ENCODE peak calls at places on chromosomes 5 and 9, in nine cellular contexts. I, N, R, M, Y, S, V, X and Q are unnamed samples.

GRCh38 chr5:61283480-61283879 is 48.6 kb upstream of the ZSWIM6 start:
- DNase-seq in R (no peak), M (no peak), Y (no peak), X (no peak), V (no peak), N (no peak), S (no peak), I (no peak), Q (no peak)

GRCh38 chr5:113084402-113085083 is 107.9 kb downstream of the DCP2 start:
- DNase-seq in R (no peak), Y (no peak), N (no peak), S (no peak), I (no peak), X (no peak), M (no peak), V (no peak), Q (no peak)

GRCh38 chr5:74641014-74641777 is 668 bp upstream of the ENC1 start:
- DNase-seq in I (peak; percentile 78), S (peak; percentile 19), M (no peak), V (peak; percentile 61), R (peak; percentile 96), X (peak; percentile 86), N (peak; percentile 14), Y (peak; percentile 82), Q (no peak)

GRCh38 chr5:147450596-147450995 is 59.3 kb downstream of the DPYSL3 start:
- DNase-seq in Y (no peak), N (no peak), X (peak; percentile 39), S (no peak), V (no peak), I (no peak), R (no peak), M (no peak), Q (no peak)

GRCh38 chr5:11904270-11904906 is at the start of gene CTNND2:
- DNase-seq in N (no peak), V (peak; percentile 76), S (no peak), X (peak; percentile 92), M (no peak), R (no peak), Y (no peak), I (no peak), Q (no peak)

GRCh38 chr9:34381323-34381722 is 4.6 kb upstream of the MYORG start:
- DNase-seq in S (peak; percentile 26), V (no peak), X (peak; percentile 61), R (peak; percentile 78), I (no peak), M (peak; percentile 52), N (no peak), Y (no peak), Q (no peak)

GRCh38 chr9:28583832-28584231 is 1010.6 kb upstream of the C9orf72 start:
- DNase-seq in X (no peak), Y (no peak), I (no peak), S (no peak), M (no peak), N (no peak), V (no peak), R (no peak), Q (no peak)

GRCh38 chr5:142179776-142180387 is 71.3 kb downstream of the NDFIP1 start:
- DNase-seq in I (no peak), Y (no peak), M (no peak), N (no peak), S (no peak), X (no peak), V (no peak), R (peak; percentile 57), Q (no peak)

GRCh38 chr5:121049971-121050370 is 585.9 kb downstream of the PRR16 start:
- DNase-seq in S (no peak), M (no peak), R (no peak), I (no peak), Y (no peak), V (no peak), N (no peak), X (no peak), Q (no peak)

GRCh38 chr5:66717455-66718373 is 121.5 kb downstream of the MAST4 start:
- DNase-seq in S (no peak), V (no peak), X (peak; percentile 52), I (no peak), Y (no peak), R (no peak), M (no peak), N (no peak), Q (no peak)

GRCh38 chr5:131973089-131973712 is 27.7 kb upstream of the MEIKIN start:
- DNase-seq in X (no peak), V (no peak), S (no peak), Y (no peak), M (no peak), N (no peak), I (no peak), R (no peak), Q (no peak)

GRCh38 chr9:133704711-133705181 is 33.4 kb downstream of the SARDH start:
- DNase-seq in X (no peak), Y (peak; percentile 29), R (no peak), V (no peak), M (peak; percentile 16), N (no peak), I (no peak), S (no peak), Q (no peak)
- H3K4me1 ChIP-seq in X (peaks cover 4% of the 10 kb centered on the region), Y (peaks cover 14% of the 10 kb centered on the region), R (no peaks in the 10 kb centered on the region), V (no peaks in the 10 kb centered on the region), M (peaks cover 55% of the 10 kb centered on the region), N (peaks cover 56% of the 10 kb centered on the region), I (peaks cover 7% of the 10 kb centered on the region), S (peaks cover 55% of the 10 kb centered on the region), Q (peaks cover 18% of the 10 kb centered on the region)

GRCh38 chr5:62282951-62283446 is 23.0 kb upstream of the KIF2A start:
- DNase-seq in R (no peak), Y (no peak), M (no peak), I (no peak), S (no peak), X (no peak), N (no peak), V (no peak), Q (no peak)

GRCh38 chr5:62286834-62287611 is 19.0 kb upstream of the KIF2A start:
- DNase-seq in I (no peak), N (no peak), V (no peak), S (no peak), M (no peak), R (no peak), X (no peak), Y (no peak), Q (no peak)

GRCh38 chr5:62283856-62284255 is 22.1 kb upstream of the KIF2A start:
- DNase-seq in M (no peak), Y (no peak), X (no peak), R (no peak), V (no peak), S (no peak), I (no peak), N (no peak), Q (no peak)

GRCh38 chr5:62288118-62288517 is 17.9 kb upstream of the KIF2A start:
- DNase-seq in N (no peak), R (no peak), V (no peak), S (no peak), Y (no peak), I (no peak), X (no peak), M (no peak), Q (no peak)

DNA sequence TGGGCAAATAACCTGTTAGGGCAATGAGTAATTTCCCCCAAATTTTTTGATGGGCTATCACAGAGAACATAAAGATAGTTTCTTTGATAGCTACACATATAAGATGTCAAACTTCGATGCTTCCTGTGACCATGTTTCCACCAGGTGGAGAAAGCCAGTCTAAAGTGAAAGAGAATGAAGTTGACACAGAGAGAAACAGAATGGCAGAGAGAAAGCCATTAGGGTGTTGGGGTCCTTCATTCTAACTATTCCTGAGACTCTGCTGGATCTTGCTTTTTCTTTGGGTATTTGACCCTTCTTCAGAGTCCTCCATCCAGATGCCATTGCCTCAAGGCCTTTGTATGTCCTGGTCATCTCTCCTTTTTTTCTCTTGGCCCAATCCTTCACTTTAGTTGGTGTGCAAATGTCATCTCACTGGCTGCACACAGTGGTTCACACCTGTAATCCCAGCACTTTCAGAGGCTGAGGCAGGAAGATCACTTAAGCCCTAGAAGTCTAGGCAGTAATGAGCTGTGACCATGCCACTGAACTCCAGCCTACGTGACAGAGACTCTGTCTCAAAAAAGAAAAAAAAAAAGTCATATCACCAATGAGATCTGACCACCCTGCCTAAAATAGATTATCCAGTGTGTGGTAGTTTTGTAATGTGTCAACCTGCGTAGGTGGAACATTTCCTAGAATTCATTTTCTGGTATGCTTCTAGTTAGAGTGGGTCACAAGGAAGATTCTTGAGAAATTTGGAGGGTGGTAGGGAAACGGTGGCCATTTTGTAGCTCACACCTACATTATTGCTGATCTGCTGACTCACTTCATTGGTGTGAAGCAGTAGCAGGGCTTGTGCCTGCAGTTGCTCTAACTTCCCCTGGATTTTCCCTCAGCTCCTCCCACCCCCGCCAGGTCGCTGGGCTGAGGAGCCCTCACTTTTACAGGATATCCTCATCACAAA is 20.8 kb upstream of the KIF2A start:
- DNase-seq in S (no peak), X (peak; percentile 63), I (no peak), R (no peak), Y (no peak), N (peak; percentile 18), M (no peak), V (no peak), Q (no peak)
- H3K4me3 ChIP-seq in S (no peak overlapping the region), X (no peak overlapping the region), I (no peak overlapping the region), R (no peak overlapping the region), Y (no peak overlapping the region), N (no peak overlapping the region), M (no peak overlapping the region), V (no peak overlapping the region), Q (no peak overlapping the region)

GRCh38 chr5:14189680-14190079 is 46.5 kb downstream of the TRIO start:
- DNase-seq in N (no peak), V (no peak), X (no peak), S (no peak), Y (no peak), M (no peak), I (no peak), R (no peak), Q (no peak)
- H3K4me1 ChIP-seq in N (no peaks in the 10 kb centered on the region), V (peaks cover 7% of the 10 kb centered on the region), X (peaks cover 7% of the 10 kb centered on the region), S (no peaks in the 10 kb centered on the region), Y (peaks cover 21% of the 10 kb centered on the region), M (no peaks in the 10 kb centered on the region), I (peaks cover 61% of the 10 kb centered on the region), R (no peaks in the 10 kb centered on the region), Q (peaks cover 62% of the 10 kb centered on the region)

GRCh38 chr5:139470821-139471300 is at the start of gene SMIM33:
- DNase-seq in V (no peak), Y (no peak), I (no peak), R (peak; percentile 68), X (no peak), M (peak; percentile 60), N (peak; percentile 25), S (no peak), Q (no peak)
- H3K4me3 ChIP-seq in V (no peak within 1 kb of the TSS), Y (no peak within 1 kb of the TSS), I (no peak within 1 kb of the TSS), R (peak within 1 kb of the TSS; percentile 37), X (no peak within 1 kb of the TSS), M (peak within 1 kb of the TSS; percentile 54), N (peak within 1 kb of the TSS; percentile 36), S (peak within 1 kb of the TSS; percentile 47), Q (no peak within 1 kb of the TSS)

GRCh38 chr9:133139246-133140173 is 18.5 kb upstream of the RALGDS start:
- DNase-seq in X (no peak), R (peak; percentile 57), V (no peak), S (no peak), Y (no peak), M (peak; percentile 36), N (no peak), I (no peak), Q (no peak)
- H3K4me1 ChIP-seq in X (no peaks in the 10 kb centered on the region), R (peaks cover 43% of the 10 kb centered on the region), V (peaks cover 63% of the 10 kb centered on the region), S (peaks cover 57% of the 10 kb centered on the region), Y (peaks cover 21% of the 10 kb centered on the region), M (peaks cover 99% of the 10 kb centered on the region), N (peaks cover 72% of the 10 kb centered on the region), I (peaks cover 16% of the 10 kb centered on the region), Q (peaks cover 86% of the 10 kb centered on the region)

GRCh38 chr5:122726990-122727616 is 47.8 kb upstream of the SNX2 start:
- DNase-seq in V (no peak), S (no peak), R (no peak), M (no peak), N (no peak), Y (no peak), X (no peak), I (peak; percentile 68), Q (no peak)
- H3K4me3 ChIP-seq in V (no peak overlapping the region), S (no peak overlapping the region), R (no peak overlapping the region), M (no peak overlapping the region), N (no peak overlapping the region), Y (no peak overlapping the region), X (no peak overlapping the region), I (no peak overlapping the region), Q (no peak overlapping the region)